ENCODE peak calls at places on chromosome 18, in seven cellular contexts. V is activated CD8-positive, alpha-beta memory T cell treated with anti-CD3 and anti-CD28 coated beads, Interleukin-2, amount 10 ng/mL, durations not matched to agents 7 days and 5 days; A is activated naive CD8-positive, alpha-beta T cell treated with anti-CD3 and anti-CD28 coated beads, Interleukin-2, amount 50 U/mL, for 24 hours; C is GM03348; I is nucleus accumbens; T is NCI-H526; Q is activated T-helper 1 cell treated with anti-CD3 and anti-CD28 coated beads, Interleukin-12 subunit alpha, Interleukin-12 subunit beta, Interleukin-2, Interleukin-4 antibody, amounts not matched to agents 30 ng/mL and 10 ng/mL and 1 ng/mL, durations not matched to agents 14 hours and 24 hours and 36 hours. H is an unnamed sample.

GRCh38 chr18:46736136-46736535 is 20.7 kb downstream of the ST8SIA5 start:
- DNase-seq in Q (no peak), T (no peak), A (no peak), I (no peak), C (no peak), V (peak; percentile 16), H (no peak)

GRCh38 chr18:41144444-41144843 is 810.6 kb upstream of the PIK3C3 start:
- DNase-seq in Q (no peak), I (no peak), V (no peak), C (no peak), T (no peak), A (no peak), H (no peak)

GRCh38 chr18:35501369-35501768 is 3.6 kb upstream of the INO80C start:
- DNase-seq in T (no peak), A (no peak), C (no peak), Q (no peak), I (no peak), V (no peak), H (no peak)

GRCh38 chr18:48163184-48164095 is 233.0 kb upstream of the SMAD2 start:
- DNase-seq in I (no peak), Q (no peak), V (no peak), T (no peak), C (no peak), A (no peak), H (no peak)

GRCh38 chr18:45755936-45756335 is 32.0 kb downstream of the SLC14A1 start:
- DNase-seq in I (no peak), Q (no peak), T (no peak), A (no peak), C (no peak), V (no peak), H (peak; percentile 27)

GRCh38 chr18:11821643-11822237 is 29.5 kb upstream of the CHMP1B start:
- DNase-seq in V (no peak), T (no peak), Q (no peak), C (no peak), I (no peak), A (no peak), H (no peak)

GRCh38 chr18:26307161-26307773 is 81.0 kb downstream of the TAF4B start:
- DNase-seq in C (peak; percentile 68), A (no peak), T (peak; percentile 23), V (no peak), Q (no peak), I (no peak), H (peak; percentile 54)

GRCh38 chr18:53795061-53795460 is 429.4 kb downstream of the MBD2 start:
- DNase-seq in A (no peak), V (no peak), T (no peak), I (no peak), Q (no peak), C (no peak), H (no peak)

GRCh38 chr18:36643016-36643415 is 185.8 kb downstream of the TPGS2 start:
- DNase-seq in V (no peak), I (no peak), A (no peak), C (no peak), Q (no peak), T (no peak), H (no peak)

GRCh38 chr18:59266019-59266369 is 7.3 kb downstream of the RAX start:
- DNase-seq in I (no peak), T (no peak), V (no peak), Q (no peak), A (no peak), C (no peak), H (no peak)

GRCh38 chr18:54173250-54173649 is 51.2 kb downstream of the MBD2 start:
- DNase-seq in V (no peak), A (no peak), Q (no peak), I (no peak), T (no peak), C (no peak), H (no peak)

GRCh38 chr18:7630731-7631442 is 63.8 kb downstream of the PTPRM start:
- DNase-seq in T (no peak), I (no peak), C (no peak), A (no peak), V (no peak), Q (no peak), H (no peak)

GRCh38 chr18:48605408-48605845 is 66.6 kb downstream of the CTIF start:
- DNase-seq in T (no peak), Q (no peak), C (no peak), I (no peak), A (no peak), V (no peak), H (peak; percentile 15)

GRCh38 chr18:30376515-30376914 is 666.0 kb downstream of the DSC3 start:
- DNase-seq in C (no peak), V (no peak), A (no peak), I (no peak), T (no peak), Q (no peak), H (no peak)

GRCh38 chr18:23226930-23227728 is 91.8 kb downstream of the CABLES1 start:
- DNase-seq in Q (no peak), T (no peak), C (peak; percentile 56), I (no peak), A (no peak), V (no peak), H (no peak)

GRCh38 chr18:4586729-4587128 is 131.6 kb upstream of the DLGAP1 start:
- DNase-seq in T (no peak), V (no peak), I (no peak), A (no peak), Q (no peak), C (no peak), H (no peak)

GRCh38 chr18:58235001-58235436 is 191.0 kb downstream of the NEDD4L start:
- DNase-seq in Q (no peak), I (no peak), A (no peak), V (no peak), C (no peak), T (no peak), H (no peak)

GRCh38 chr18:31983020-31983419 is 35.6 kb upstream of the RNF125 start:
- DNase-seq in Q (no peak), A (no peak), I (no peak), T (no peak), V (no peak), C (no peak), H (no peak)

H was measured in NCI-H774.